ENCODE peak calls at places on chromosome 9, in four cellular contexts. J is posterior cingulate gyrus, O is NCI-H1436 treated with DMSO at 0.1 percent for 48 hours, T is hypothalamus. F is an unnamed sample.

GRCh38 chr9:71740199-71740598 is 28.1 kb downstream of the CEMIP2 start:
- DNase-seq in J (no peak), O (no peak), T (no peak), F (no peak)

GRCh38 chr9:12797037-12797436 is 22.2 kb downstream of the LURAP1L start:
- DNase-seq in J (no peak), O (no peak), T (no peak), F (no peak)

GRCh38 chr9:70902705-70903131 is 218.7 kb downstream of the TRPM3 start:
- DNase-seq in J (no peak), O (no peak), T (no peak), F (peak)

GRCh38 chr9:26870292-26870691 is 22.3 kb downstream of the CAAP1 start:
- DNase-seq in J (no peak), O (no peak), T (no peak), F (peak)

GRCh38 chr9:114434878-114435311 is 47.1 kb upstream of the AKNA start:
- DNase-seq in J (no peak), O (no peak), T (no peak), F (peak)

GRCh38 chr9:35795701-35796100 is 4.3 kb downstream of the NPR2 start:
- DNase-seq in J (no peak), O (no peak), T (no peak), F (no peak)

GRCh38 chr9:27539479-27540441 is 10.1 kb upstream of the MOB3B start:
- DNase-seq in J (no peak), O (no peak), T (no peak), F (no peak)

GRCh38 chr9:2494571-2494970 is 127.0 kb upstream of the VLDLR start:
- DNase-seq in J (no peak), O (no peak), T (no peak), F (no peak)

GRCh38 chr9:14018061-14018460 is 295.9 kb downstream of the NFIB start:
- DNase-seq in J (no peak), O (no peak), T (no peak), F (no peak)

GRCh38 chr9:89811896-89812450 is 207.2 kb downstream of the GADD45G start:
- DNase-seq in J (no peak), O (no peak), T (no peak), F (no peak)

F was measured in glomerular endothelial cell.